ENCODE peak calls at places on chromosomes 3 and 15, in seven cellular contexts. X is HFFc6; I is HEK293T; P is AG09309; M is uterus; O is HCEC 1CT; Z is stimulated activated CD4-positive, alpha-beta T cell treated with anti-CD3 and anti-CD28 coated beads, TNF-alpha, amount 100 ng/mL, for 4 hours. H is an unnamed sample.

GRCh38 chr3:57918123-57918837 is 89.9 kb upstream of the FLNB start:
- DNase-seq in X (peak), I (no peak), P (peak), M (no peak), O (peak), Z (no peak), H (no peak)

GRCh38 chr3:159366476-159366875 is 564.6 kb downstream of the MFSD1 start:
- DNase-seq in X (no peak), I (no peak), P (no peak), M (no peak), O (no peak), Z (no peak), H (no peak)

GRCh38 chr3:154510780-154511179 is 80.8 kb upstream of the GPR149 start:
- DNase-seq in X (no peak), I (no peak), P (no peak), M (no peak), O (no peak), Z (no peak), H (no peak)

GRCh38 chr3:37338500-37338899 is 164.1 kb upstream of the LRRFIP2 start:
- DNase-seq in X (no peak), I (no peak), P (peak), M (no peak), O (peak), Z (no peak), H (no peak)

GRCh38 chr3:41652931-41653330 is 309.0 kb downstream of the ULK4 start:
- DNase-seq in X (peak), I (no peak), P (peak), M (no peak), O (no peak), Z (no peak), H (no peak)

GRCh38 chr3:130354430-130354829 is 9.0 kb downstream of the COL6A5 start:
- DNase-seq in X (no peak), I (no peak), P (no peak), M (no peak), O (no peak), Z (no peak), H (no peak)

GRCh38 chr15:71051539-71051938 is 63.7 kb upstream of the THSD4 start:
- DNase-seq in X (peak), I (no peak), P (no peak), M (no peak), O (peak), Z (no peak), H (no peak)

GRCh38 chr3:66398228-66399025 is 102.4 kb downstream of the LRIG1 start:
- DNase-seq in X (peak), I (no peak), P (no peak), M (no peak), O (no peak), Z (no peak), H (peak)

GRCh38 chr3:126028096-126028495 is 55.8 kb downstream of the SLC41A3 start:
- DNase-seq in X (no peak), I (no peak), P (no peak), M (no peak), O (no peak), Z (no peak), H (no peak)

GRCh38 chr15:79193157-79193948 is 89.2 kb upstream of the ANKRD34C start:
- DNase-seq in X (no peak), I (no peak), P (no peak), M (no peak), O (no peak), Z (no peak), H (no peak)

GRCh38 chr15:63107895-63108546 is 13.6 kb upstream of the LACTB start:
- DNase-seq in X (peak), I (no peak), P (peak), M (no peak), O (peak), Z (no peak), H (no peak)

GRCh38 chr3:74631771-74632170 is 17.3 kb upstream of the CNTN3 start:
- DNase-seq in X (peak), I (no peak), P (no peak), M (no peak), O (no peak), Z (no peak), H (no peak)

GRCh38 chr3:147191795-147192385 is 214.5 kb downstream of the ZIC4 start:
- DNase-seq in X (peak), I (peak), P (peak), M (no peak), O (peak), Z (no peak), H (peak)

GRCh38 chr3:43726511-43726910 is 35.8 kb downstream of the ABHD5 start:
- DNase-seq in X (no peak), I (no peak), P (no peak), M (no peak), O (no peak), Z (no peak), H (no peak)

GRCh38 chr15:96331141-96331941 is 841 bp downstream of the NR2F2 start:
- DNase-seq in X (peak), I (no peak), P (no peak), M (peak), O (peak), Z (no peak), H (peak)

GRCh38 chr15:35170216-35170615 is 85.1 kb upstream of the NANOGP8 start:
- DNase-seq in X (peak), I (no peak), P (no peak), M (no peak), O (peak), Z (no peak), H (no peak)

GRCh38 chr3:79297242-79297641 is 470.6 kb downstream of the ROBO1 start:
- DNase-seq in X (peak), I (peak), P (peak), M (no peak), O (peak), Z (no peak), H (no peak)

GRCh38 chr3:72957303-72957702 is 39.3 kb upstream of the PPP4R2 start:
- DNase-seq in X (no peak), I (no peak), P (no peak), M (no peak), O (no peak), Z (no peak), H (no peak)

GRCh38 chr3:46203681-46204080 is 4.4 kb downstream of the CCR1 start:
- DNase-seq in X (no peak), I (no peak), P (no peak), M (no peak), O (no peak), Z (no peak), H (no peak)

GRCh38 chr3:67642190-67642589 is 12.2 kb downstream of the SUCLG2 start:
- DNase-seq in X (no peak), I (no peak), P (no peak), M (no peak), O (no peak), Z (no peak), H (no peak)

GRCh38 chr3:45555154-45555591 is 39.4 kb upstream of the LIMD1 start:
- DNase-seq in X (no peak), I (no peak), P (no peak), M (no peak), O (no peak), Z (no peak), H (peak)

GRCh38 chr15:63805993-63806980 is 27.5 kb downstream of the HERC1 start:
- DNase-seq in X (no peak), I (no peak), P (no peak), M (no peak), O (no peak), Z (no peak), H (no peak)

GRCh38 chr15:37019479-37020433 is 80.6 kb downstream of the MEIS2 start:
- DNase-seq in X (no peak), I (peak), P (no peak), M (no peak), O (peak), Z (no peak), H (no peak)

GRCh38 chr15:101607102-101607501 is 45.1 kb downstream of the TM2D3 start:
- DNase-seq in X (no peak), I (no peak), P (no peak), M (no peak), O (no peak), Z (no peak), H (no peak)

GRCh38 chr3:44894485-44894884 is 20.1 kb downstream of the TGM4 start:
- DNase-seq in X (no peak), I (no peak), P (no peak), M (no peak), O (no peak), Z (no peak), H (no peak)

GRCh38 chr3:64388886-64389285 is 163.6 kb upstream of the PRICKLE2 start:
- DNase-seq in X (no peak), I (no peak), P (no peak), M (no peak), O (no peak), Z (no peak), H (no peak)

GRCh38 chr3:48795997-48796732 is 51.5 kb downstream of the PRKAR2A start:
- DNase-seq in X (no peak), I (no peak), P (no peak), M (no peak), O (no peak), Z (no peak), H (no peak)

GRCh38 chr3:49966233-49966942 is 26.4 kb downstream of the RBM6 start:
- DNase-seq in X (no peak), I (no peak), P (no peak), M (no peak), O (no peak), Z (no peak), H (no peak)

GRCh38 chr3:181868576-181868975 is 156.9 kb downstream of the SOX2 start:
- DNase-seq in X (no peak), I (no peak), P (no peak), M (no peak), O (no peak), Z (no peak), H (peak)

GRCh38 chr15:60423540-60423939 is 25.8 kb upstream of the ANXA2 start:
- DNase-seq in X (peak), I (no peak), P (peak), M (no peak), O (peak), Z (no peak), H (no peak)

GRCh38 chr3:144502398-144502797 is 530.8 kb downstream of the DIPK2A start:
- DNase-seq in X (no peak), I (no peak), P (no peak), M (no peak), O (no peak), Z (no peak), H (no peak)

GRCh38 chr3:189712906-189713483 is 81.8 kb downstream of the TP63 start:
- DNase-seq in X (no peak), I (no peak), P (no peak), M (no peak), O (peak), Z (no peak), H (no peak)

GRCh38 chr15:77609558-77609957 is 23.2 kb downstream of the LINGO1 start:
- DNase-seq in X (no peak), I (no peak), P (no peak), M (no peak), O (no peak), Z (no peak), H (no peak)

GRCh38 chr3:175005881-175006280 is 146.7 kb downstream of the NAALADL2 start:
- DNase-seq in X (no peak), I (no peak), P (peak), M (no peak), O (no peak), Z (no peak), H (no peak)

GRCh38 chr15:40081691-40082194 is 26.9 kb downstream of the BMF start:
- DNase-seq in X (peak), I (no peak), P (no peak), M (peak), O (peak), Z (no peak), H (peak)

GRCh38 chr15:92574161-92574560 is 81.4 kb downstream of the FAM174B start:
- DNase-seq in X (no peak), I (no peak), P (no peak), M (no peak), O (no peak), Z (no peak), H (peak)

GRCh38 chr3:94862703-94863102 is 799.8 kb downstream of the NSUN3 start:
- DNase-seq in X (no peak), I (peak), P (no peak), M (no peak), O (peak), Z (no peak), H (no peak)

GRCh38 chr15:98666841-98667240 is 18.5 kb downstream of the IGF1R start:
- DNase-seq in X (no peak), I (no peak), P (no peak), M (no peak), O (peak), Z (no peak), H (no peak)

GRCh38 chr15:69595009-69595825 is 142.6 kb downstream of the RPLP1 start:
- DNase-seq in X (no peak), I (no peak), P (no peak), M (peak), O (no peak), Z (no peak), H (no peak)